ENCODE peak calls at places on chromosome 20, in six cellular contexts. B is CD4-positive, alpha-beta memory T cell; M is CD4-positive, alpha-beta T cell; X is pancreas; Z is CD8-positive, alpha-beta T cell; H is aorta. C is an unnamed sample.

GRCh38 chr20:52047811-52048302 is 143.7 kb downstream of the ZFP64 start:
- DNase-seq in B (peak; percentile 35), M (no peak), X (no peak), Z (peak; percentile 9), H (no peak), C (no peak)

GRCh38 chr20:45347936-45348809 is at the start of gene SDC4:
- DNase-seq in B (peak; percentile 65), M (no peak), X (peak; percentile 68), Z (peak; percentile 24), H (peak; percentile 76), C (peak; percentile 65)

GRCh38 chr20:2237059-2237458 is 58.7 kb upstream of the TGM3 start:
- DNase-seq in B (no peak), M (no peak), X (no peak), Z (no peak), H (peak; percentile 58), C (no peak)

GRCh38 chr20:64222273-64222672 is 33.3 kb upstream of the PCMTD2 start:
- DNase-seq in B (peak; percentile 3), M (no peak), X (no peak), Z (no peak), H (no peak), C (no peak)

GRCh38 chr20:1694672-1695071 is 37.1 kb upstream of the SIRPG start:
- DNase-seq in B (no peak), M (no peak), X (no peak), Z (no peak), H (no peak), C (no peak)

GRCh38 chr20:6714202-6714800 is 53.2 kb upstream of the BMP2 start:
- DNase-seq in B (no peak), M (no peak), X (no peak), Z (no peak), H (no peak), C (no peak)

GRCh38 chr20:32474967-32475819 is 109.9 kb downstream of the NOL4L start:
- DNase-seq in B (no peak), M (no peak), X (peak; percentile 88), Z (no peak), H (peak; percentile 93), C (peak; percentile 66)

GRCh38 chr20:36399147-36399968 is 93.2 kb downstream of the DLGAP4 start:
- DNase-seq in B (peak; percentile 47), M (no peak), X (no peak), Z (no peak), H (no peak), C (peak; percentile 14)

GRCh38 chr20:1657556-1658334 is at the start of gene SIRPG:
- DNase-seq in B (no peak), M (no peak), X (no peak), Z (no peak), H (no peak), C (no peak)

GRCh38 chr20:20491110-20491783 is 123.3 kb downstream of the INSM1 start:
- DNase-seq in B (no peak), M (no peak), X (no peak), Z (no peak), H (no peak), C (no peak)

GRCh38 chr20:31707994-31708744 is 14.5 kb downstream of the BCL2L1 start:
- DNase-seq in B (no peak), M (no peak), X (peak; percentile 83), Z (no peak), H (peak; percentile 73), C (no peak)

GRCh38 chr20:8082025-8082424 is 50.0 kb upstream of the PLCB1 start:
- DNase-seq in B (no peak), M (no peak), X (no peak), Z (no peak), H (no peak), C (no peak)

GRCh38 chr20:3745686-3746173 is 13.2 kb downstream of the HSPA12B start:
- DNase-seq in B (no peak), M (no peak), X (no peak), Z (no peak), H (no peak), C (no peak)

GRCh38 chr20:24892931-24893330 is 56.1 kb upstream of the CST7 start:
- DNase-seq in B (no peak), M (no peak), X (no peak), Z (no peak), H (no peak), C (no peak)

GRCh38 chr20:24736131-24736843 is 212.8 kb upstream of the CST7 start:
- DNase-seq in B (no peak), M (no peak), X (no peak), Z (no peak), H (no peak), C (no peak)

GRCh38 chr20:20849126-20849525 is 136.7 kb upstream of the RALGAPA2 start:
- DNase-seq in B (no peak), M (no peak), X (no peak), Z (no peak), H (no peak), C (peak; percentile 80)

GRCh38 chr20:1327241-1327653 is 1.7 kb downstream of the SDCBP2 start:
- DNase-seq in B (no peak), M (no peak), X (no peak), Z (no peak), H (no peak), C (no peak)

DNA sequence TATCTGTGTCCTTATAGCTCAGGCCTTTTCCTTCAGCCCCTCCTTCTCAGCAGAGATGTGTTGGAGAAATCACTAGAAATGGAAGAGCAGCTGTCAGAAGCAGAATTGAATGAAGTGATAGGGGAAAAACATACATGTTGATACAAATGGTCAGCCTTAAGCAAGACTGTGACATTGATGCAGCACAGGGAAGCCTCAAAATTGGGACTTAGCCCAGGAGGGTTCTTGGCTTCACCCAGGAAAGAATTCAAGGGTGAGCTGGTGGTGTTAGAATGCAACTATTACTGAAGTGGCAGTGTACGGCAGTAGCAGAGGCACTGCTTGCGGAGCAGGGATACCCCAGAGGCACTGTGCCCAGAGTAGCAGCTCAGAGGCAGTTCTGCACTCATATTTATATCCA is 8.0 kb upstream of the KIF16B start:
- DNase-seq in B (no peak), M (no peak), X (no peak), Z (no peak), H (no peak), C (no peak)
- H3K27ac ChIP-seq in B (no peak overlapping the region), M (no peak overlapping the region), X (no peak overlapping the region), Z (no peak overlapping the region), H (no peak overlapping the region), C (no peak overlapping the region)

GRCh38 chr20:37741055-37741454 is 47.2 kb downstream of the CTNNBL1 start:
- DNase-seq in B (no peak), M (no peak), X (no peak), Z (no peak), H (no peak), C (no peak)

GRCh38 chr20:37736132-37736531 is 42.3 kb downstream of the CTNNBL1 start:
- DNase-seq in B (no peak), M (no peak), X (no peak), Z (no peak), H (no peak), C (no peak)

GRCh38 chr20:37735541-37735940 is 41.7 kb downstream of the CTNNBL1 start:
- DNase-seq in B (no peak), M (no peak), X (no peak), Z (no peak), H (no peak), C (no peak)

GRCh38 chr20:37734228-37734980 is 40.6 kb downstream of the CTNNBL1 start:
- DNase-seq in B (no peak), M (no peak), X (no peak), Z (no peak), H (no peak), C (no peak)

GRCh38 chr20:37737806-37738442 is 44.1 kb downstream of the CTNNBL1 start:
- DNase-seq in B (no peak), M (no peak), X (no peak), Z (no peak), H (no peak), C (no peak)
- H3K27ac ChIP-seq in B (no peak overlapping the region), M (no peak overlapping the region), X (no peak overlapping the region), Z (no peak overlapping the region), H (no peak overlapping the region), C (no peak overlapping the region)

GRCh38 chr20:54220722-54221121 is 12.8 kb downstream of the PFDN4 start:
- DNase-seq in B (no peak), M (no peak), X (no peak), Z (no peak), H (no peak), C (no peak)

GRCh38 chr20:54217762-54218161 is 9.9 kb downstream of the PFDN4 start:
- DNase-seq in B (no peak), M (no peak), X (no peak), Z (no peak), H (no peak), C (no peak)

GRCh38 chr20:54221383-54221782 is 13.5 kb downstream of the PFDN4 start:
- DNase-seq in B (peak; percentile 33), M (no peak), X (no peak), Z (no peak), H (no peak), C (no peak)

GRCh38 chr20:54219751-54220426 is 12.0 kb downstream of the PFDN4 start:
- DNase-seq in B (no peak), M (no peak), X (no peak), Z (no peak), H (no peak), C (no peak)

DNA sequence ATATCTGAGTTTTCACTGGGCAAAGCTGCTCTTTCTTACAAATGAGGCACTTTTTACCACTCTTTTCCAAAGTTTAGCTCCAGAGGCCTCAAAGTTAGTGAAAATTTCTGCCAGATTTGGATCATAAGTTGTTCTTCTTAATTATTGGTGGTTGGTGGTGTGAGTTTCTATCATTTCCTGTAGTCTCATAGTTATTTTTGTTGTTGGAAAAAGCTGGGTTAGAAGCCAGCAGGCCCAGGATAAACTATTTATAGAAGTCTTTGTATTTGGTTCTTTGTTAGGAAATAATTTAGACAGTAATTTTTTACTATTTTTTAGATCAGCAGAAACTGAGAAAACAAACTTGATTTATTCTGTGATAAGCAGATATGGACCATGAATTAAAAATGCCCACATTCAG is 10.6 kb downstream of the PFDN4 start:
- DNase-seq in B (no peak), M (no peak), X (no peak), Z (no peak), H (no peak), C (no peak)
- H3K27ac ChIP-seq in B (no peak overlapping the region), M (no peak overlapping the region), X (no peak overlapping the region), Z (no peak overlapping the region), H (no peak overlapping the region), C (no peak overlapping the region)

DNA sequence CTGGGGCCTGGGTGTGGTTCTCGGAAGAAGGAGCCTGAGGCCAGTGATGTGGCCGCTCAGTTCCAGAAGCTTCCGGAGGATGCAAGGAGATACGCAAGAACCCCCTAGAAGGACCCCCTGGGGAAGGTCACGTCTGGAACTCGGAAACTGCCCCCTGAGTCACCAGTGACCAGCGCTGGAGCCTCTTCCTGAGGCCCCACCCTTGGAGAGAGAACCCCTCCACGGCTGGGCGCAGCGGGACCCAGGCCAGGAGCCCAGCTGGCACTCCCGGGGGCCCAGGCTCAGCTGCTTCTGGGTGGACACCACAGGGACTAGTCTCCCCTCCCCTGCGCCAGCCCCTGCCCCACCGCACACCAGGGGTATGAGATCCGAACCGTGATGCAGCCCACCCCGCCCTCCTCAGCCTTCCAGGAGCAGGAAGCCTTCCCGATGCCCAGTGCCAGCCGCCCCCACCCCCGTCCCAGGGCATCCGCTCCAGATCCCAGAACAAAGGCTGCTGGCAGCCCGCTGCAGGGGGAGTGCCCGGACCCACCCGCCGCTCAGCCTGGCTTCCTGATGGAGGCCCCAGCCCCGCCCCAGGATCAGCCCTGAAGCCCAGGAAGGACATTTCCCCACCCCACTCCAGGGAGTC is 7.5 kb downstream of the LAMA5 start:
- DNase-seq in B (peak; percentile 12), M (no peak), X (peak; percentile 13), Z (no peak), H (peak; percentile 79), C (no peak)
- H3K27ac ChIP-seq in B (no peak overlapping the region), M (no peak overlapping the region), X (peak overlapping the region; percentile 51), Z (no peak overlapping the region), H (peak overlapping the region; percentile 86), C (peak overlapping the region; percentile 68)